ENCODE peak calls at places on chromosomes 5 and 9, in five cellular contexts. One of them, this sample, is unnamed. For H3K9me2, the result is how much of the 10 kb centered on the place peaks cover.

GRCh38 chr5:8628521-8628920 is 759.6 kb downstream of the MTRR start:
- DNase-seq in HCT116: no peak
- DNase-seq in PC-3: no peak
- DNase-seq in MM.1S: no peak
- DNase-seq in GM23248: no peak
- DNase-seq in this sample: no peak

GRCh38 chr5:35608881-35609779 is 8.5 kb upstream of the SPEF2 start:
- DNase-seq in MM.1S: no peak
- DNase-seq in PC-3: peak
- DNase-seq in HCT116: no peak
- DNase-seq in GM23248: peak
- DNase-seq in this sample: no peak

GRCh38 chr9:134372621-134373267 is 46.5 kb downstream of the RXRA start:
- DNase-seq in MM.1S: no peak
- DNase-seq in GM23248: peak
- DNase-seq in HCT116: no peak
- DNase-seq in PC-3: no peak
- DNase-seq in this sample: no peak

GRCh38 chr5:103454774-103455173 is 107.8 kb downstream of the NUDT12 start:
- DNase-seq in MM.1S: no peak
- DNase-seq in GM23248: peak
- DNase-seq in PC-3: no peak
- DNase-seq in HCT116: no peak
- DNase-seq in this sample: no peak

GRCh38 chr9:18393340-18394130 is 80.4 kb upstream of the ADAMTSL1 start:
- DNase-seq in PC-3: peak
- DNase-seq in HCT116: peak
- DNase-seq in MM.1S: no peak
- DNase-seq in GM23248: peak
- DNase-seq in this sample: no peak

GRCh38 chr5:91162534-91163381 is 220.4 kb downstream of the ARRDC3 start:
- DNase-seq in GM23248: peak
- DNase-seq in PC-3: peak
- DNase-seq in HCT116: peak
- DNase-seq in MM.1S: peak
- DNase-seq in this sample: no peak

GRCh38 chr5:9380108-9380507 is 165.8 kb downstream of the SEMA5A start:
- DNase-seq in PC-3: peak
- DNase-seq in GM23248: no peak
- DNase-seq in HCT116: no peak
- DNase-seq in MM.1S: no peak
- DNase-seq in this sample: no peak

GRCh38 chr5:72817076-72817476 is 615 bp downstream of the TNPO1 start:
- DNase-seq in HCT116: peak
- DNase-seq in MM.1S: peak
- DNase-seq in GM23248: peak
- DNase-seq in PC-3: peak
- DNase-seq in this sample: peak

GRCh38 chr9:127884427-127884911 is 7.0 kb upstream of the AK1 start:
- DNase-seq in PC-3: no peak
- DNase-seq in GM23248: no peak
- DNase-seq in HCT116: no peak
- DNase-seq in MM.1S: no peak
- DNase-seq in this sample: no peak

DNA sequence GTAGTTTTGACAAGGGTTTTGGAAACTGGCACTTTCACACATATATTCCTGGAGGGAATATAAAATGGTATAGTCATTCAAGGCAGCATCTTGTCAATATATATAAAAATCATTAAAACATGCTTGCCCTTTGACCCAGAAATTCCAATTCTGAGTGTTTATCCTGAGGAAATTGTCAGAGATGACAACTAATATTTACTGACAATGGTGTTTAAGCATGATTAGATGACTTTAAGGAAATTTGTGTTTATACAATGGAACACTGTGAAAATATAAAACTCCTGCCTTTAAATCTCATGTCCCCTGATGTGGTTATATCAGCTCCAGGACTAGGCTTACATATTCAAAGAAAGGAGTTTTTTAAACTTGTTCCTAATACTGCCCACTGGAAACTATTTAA is 25.6 kb downstream of the PCSK1 start:
- DNase-seq in GM23248: no peak
- DNase-seq in MM.1S: no peak
- DNase-seq in PC-3: no peak
- DNase-seq in HCT116: no peak
- DNase-seq in this sample: no peak
- H3K9ac ChIP-seq in GM23248: no peak
- H3K9ac ChIP-seq in MM.1S: no peak
- H3K9ac ChIP-seq in PC-3: no peak
- H3K9ac ChIP-seq in HCT116: no peak
- H3K9ac ChIP-seq in this sample: no peak

DNA sequence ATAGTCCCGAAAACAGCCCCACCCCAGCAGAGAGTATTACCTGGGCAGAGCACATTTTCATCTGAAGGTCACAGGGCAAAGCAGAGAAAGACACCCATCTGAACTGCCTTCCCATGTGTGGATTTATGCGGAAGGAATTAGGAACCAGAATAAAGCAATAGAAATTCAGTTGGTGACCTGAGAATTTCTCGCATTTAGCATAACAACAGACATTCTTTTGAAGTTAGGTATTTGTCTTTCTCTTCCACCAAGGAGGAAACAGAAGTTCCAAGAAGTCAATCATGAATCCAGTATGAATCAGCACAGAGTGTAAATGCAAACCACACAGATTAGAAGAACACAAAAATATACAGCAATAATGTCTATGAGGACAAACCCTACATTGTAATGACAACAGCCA is 515.2 kb upstream of the BRINP1 start:
- DNase-seq in PC-3: no peak
- DNase-seq in GM23248: peak
- DNase-seq in HCT116: no peak
- DNase-seq in MM.1S: no peak
- DNase-seq in this sample: no peak
- H2AFZ ChIP-seq in PC-3: no peak
- H2AFZ ChIP-seq in GM23248: no peak
- H2AFZ ChIP-seq in HCT116: no peak
- H2AFZ ChIP-seq in MM.1S: no peak
- H2AFZ ChIP-seq in this sample: no peak

GRCh38 chr5:116914869-116915504 is 340.4 kb upstream of the SEMA6A start:
- DNase-seq in PC-3: no peak
- DNase-seq in HCT116: no peak
- DNase-seq in GM23248: no peak
- DNase-seq in MM.1S: no peak
- DNase-seq in this sample: no peak
- H3K9me2 ChIP-seq in PC-3: under half
- H3K9me2 ChIP-seq in HCT116: under half
- H3K9me2 ChIP-seq in GM23248: under half
- H3K9me2 ChIP-seq in MM.1S: under half
- H3K9me2 ChIP-seq in this sample: under half

DNA sequence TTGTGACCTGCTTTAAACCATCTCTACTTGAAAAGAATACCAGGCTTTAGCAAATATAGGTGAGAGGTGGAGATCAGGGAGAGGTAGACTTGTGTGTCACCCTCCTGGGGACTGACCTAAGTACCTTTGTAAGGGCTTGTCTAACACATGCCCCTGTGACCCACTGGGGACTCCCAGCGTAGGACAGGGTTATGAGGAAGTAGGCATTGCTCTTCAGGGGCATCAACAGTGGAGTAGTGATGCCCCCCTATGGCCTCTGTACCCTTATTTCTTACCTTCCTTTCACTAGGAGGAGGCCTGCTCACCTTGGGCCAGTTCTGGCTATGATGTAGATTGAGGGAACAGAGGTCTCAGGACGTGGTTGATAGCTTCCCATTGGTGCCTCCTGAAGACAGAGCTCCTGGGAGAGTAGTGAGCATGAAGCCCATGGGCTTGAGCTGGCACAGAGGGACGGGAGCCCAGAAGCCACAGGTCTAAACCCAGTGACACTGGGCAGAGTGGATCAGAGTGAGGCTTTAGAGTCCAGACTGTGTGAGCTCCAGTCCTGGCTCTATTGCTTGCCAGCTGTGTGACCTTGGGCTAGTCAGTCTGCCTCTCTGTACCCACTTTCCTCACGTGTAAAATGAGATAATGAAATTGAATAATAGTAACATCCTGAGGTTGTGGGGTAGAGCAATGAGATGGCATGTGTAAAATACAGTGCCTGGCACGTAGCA is 191.7 kb downstream of the AOPEP start:
- DNase-seq in MM.1S: no peak
- DNase-seq in PC-3: no peak
- DNase-seq in GM23248: no peak
- DNase-seq in HCT116: no peak
- DNase-seq in this sample: peak
- H3K9ac ChIP-seq in MM.1S: no peak
- H3K9ac ChIP-seq in PC-3: no peak
- H3K9ac ChIP-seq in GM23248: no peak
- H3K9ac ChIP-seq in HCT116: no peak
- H3K9ac ChIP-seq in this sample: no peak

DNA sequence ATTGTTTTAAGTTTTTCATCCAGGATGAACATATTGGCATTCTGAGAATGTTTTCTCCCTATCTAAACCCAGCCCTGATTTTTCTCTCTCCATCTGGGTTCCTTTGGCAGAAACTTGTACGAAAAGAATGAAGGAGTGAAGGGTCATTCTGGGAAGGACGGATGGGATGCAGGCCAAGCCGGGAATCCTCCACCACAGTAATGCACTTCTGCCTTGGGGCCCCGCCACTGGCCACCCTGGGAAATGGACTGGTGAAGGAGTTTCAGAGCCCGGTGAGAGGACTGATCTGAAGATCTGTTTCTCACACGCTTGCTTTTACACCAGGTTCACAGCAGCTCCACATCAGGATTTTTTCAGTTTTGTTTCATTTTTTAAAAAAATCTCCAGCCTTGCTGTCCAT is 554.8 kb downstream of the BNC2 start:
- DNase-seq in PC-3: no peak
- DNase-seq in MM.1S: no peak
- DNase-seq in GM23248: no peak
- DNase-seq in HCT116: no peak
- DNase-seq in this sample: no peak
- H2AFZ ChIP-seq in PC-3: no peak
- H2AFZ ChIP-seq in MM.1S: no peak
- H2AFZ ChIP-seq in GM23248: no peak
- H2AFZ ChIP-seq in HCT116: no peak
- H2AFZ ChIP-seq in this sample: no peak

GRCh38 chr5:176916337-176916736 is 17.2 kb upstream of the HK3 start:
- DNase-seq in GM23248: no peak
- DNase-seq in PC-3: no peak
- DNase-seq in MM.1S: no peak
- DNase-seq in HCT116: no peak
- DNase-seq in this sample: no peak
- H3K9me2 ChIP-seq in GM23248: under half
- H3K9me2 ChIP-seq in PC-3: under half
- H3K9me2 ChIP-seq in MM.1S: under half
- H3K9me2 ChIP-seq in HCT116: under half
- H3K9me2 ChIP-seq in this sample: under half

GRCh38 chr9:129336601-129337286 is 158.7 kb upstream of the IER5L start:
- DNase-seq in HCT116: no peak
- DNase-seq in MM.1S: peak
- DNase-seq in PC-3: no peak
- DNase-seq in GM23248: peak
- DNase-seq in this sample: peak
- H3K9ac ChIP-seq in HCT116: peak
- H3K9ac ChIP-seq in MM.1S: no peak
- H3K9ac ChIP-seq in PC-3: no peak
- H3K9ac ChIP-seq in GM23248: peak
- H3K9ac ChIP-seq in this sample: peak